ENCODE peak calls at places on chromosomes 3 and 15, in seven cellular contexts. J is activated naive CD4-positive, alpha-beta T cell treated with anti-CD3 and anti-CD28 coated beads, Interleukin-2, amount 10 ng/mL, durations not matched to agents 7 days and 5 days; U is A172; E is T-cell; W is A549; G is EH; D is H7. R is an unnamed sample.

GRCh38 chr15:100054539-100054938 is 287.2 kb downstream of the ADAMTS17 start:
- DNase-seq in G (no peak), E (no peak), W (no peak), J (no peak), D (no peak), U (no peak), R (no peak)

GRCh38 chr15:27045796-27046195 is 74.8 kb downstream of the GABRG3 start:
- DNase-seq in W (no peak), J (no peak), E (no peak), G (no peak), D (no peak), U (no peak), R (no peak)

GRCh38 chr3:62332771-62333381 is 40.5 kb downstream of the FEZF2 start:
- DNase-seq in G (peak), E (no peak), W (no peak), D (no peak), J (no peak), U (no peak), R (no peak)

GRCh38 chr3:71541313-71541712 is 42.2 kb downstream of the FOXP1 start:
- DNase-seq in U (no peak), E (no peak), J (no peak), W (no peak), D (no peak), G (peak), R (no peak)

GRCh38 chr15:61527836-61528589 is 298.9 kb upstream of the RORA start:
- DNase-seq in W (no peak), G (no peak), J (no peak), D (no peak), U (no peak), E (no peak), R (no peak)

GRCh38 chr15:26771168-26771916 is 1.5 kb downstream of the GABRB3 start:
- DNase-seq in E (no peak), W (no peak), G (no peak), U (no peak), J (no peak), D (peak), R (no peak)

GRCh38 chr3:110307065-110307809 is 764.4 kb upstream of the NECTIN3 start:
- DNase-seq in U (no peak), E (no peak), W (no peak), D (no peak), G (peak), J (no peak), R (no peak)

GRCh38 chr3:101362408-101362807 is 42.0 kb upstream of the IMPG2 start:
- DNase-seq in U (no peak), W (no peak), E (no peak), G (no peak), D (no peak), J (no peak), R (no peak)

GRCh38 chr3:123702720-123703119 is 117.9 kb upstream of the HACD2 start:
- DNase-seq in G (no peak), D (no peak), E (no peak), W (no peak), J (no peak), U (no peak), R (no peak)

GRCh38 chr3:127747751-127748521 is 74.4 kb downstream of the MGLL start:
- DNase-seq in E (no peak), U (peak), J (no peak), G (peak), D (no peak), W (peak), R (no peak)

GRCh38 chr3:4836516-4836915 is 142.7 kb upstream of the BHLHE40 start:
- DNase-seq in U (no peak), J (no peak), G (no peak), E (no peak), D (no peak), W (no peak), R (no peak)

GRCh38 chr3:39251576-39251975 is 28.3 kb downstream of the CX3CR1 start:
- DNase-seq in E (no peak), W (no peak), J (no peak), D (no peak), G (no peak), U (no peak), R (no peak)

GRCh38 chr3:180898572-180898971 is 13.9 kb upstream of the FXR1 start:
- DNase-seq in W (no peak), G (no peak), E (no peak), J (no peak), U (no peak), D (no peak), R (no peak)